ENCODE peak calls at places on chromosomes 1 and 21, in seven cellular contexts. One of them, this sample, is unnamed.
A peak's percentile ranks its signal among the peaks of the same experiment; 100 is the strongest.

GRCh38 chr1:79006564-79006963 is at the start of gene ADGRL4:
- DNase-seq in right lobe of liver: peak; percentile 57
- DNase-seq in CD8-positive, alpha-beta T cell: no peak
- DNase-seq in Karpas-422: no peak
- DNase-seq in mammary epithelial cell: no peak
- DNase-seq in transverse colon: no peak
- DNase-seq in MM.1S: no peak
- DNase-seq in this sample: no peak

GRCh38 chr1:219554109-219554508 is 58.8 kb downstream of the ZC3H11B start:
- DNase-seq in Karpas-422: no peak
- DNase-seq in right lobe of liver: no peak
- DNase-seq in transverse colon: no peak
- DNase-seq in MM.1S: no peak
- DNase-seq in mammary epithelial cell: no peak
- DNase-seq in CD8-positive, alpha-beta T cell: no peak
- DNase-seq in this sample: no peak

GRCh38 chr1:31297273-31298247 is 728 bp downstream of the ZCCHC17 start:
- DNase-seq in Karpas-422: peak; percentile 59
- DNase-seq in right lobe of liver: no peak
- DNase-seq in CD8-positive, alpha-beta T cell: no peak
- DNase-seq in MM.1S: no peak
- DNase-seq in transverse colon: no peak
- DNase-seq in mammary epithelial cell: peak; percentile 69
- DNase-seq in this sample: peak; percentile 10

GRCh38 chr1:45172015-45172414 is 34.4 kb downstream of the ZSWIM5 start:
- DNase-seq in Karpas-422: no peak
- DNase-seq in CD8-positive, alpha-beta T cell: no peak
- DNase-seq in mammary epithelial cell: peak; percentile 3
- DNase-seq in MM.1S: no peak
- DNase-seq in transverse colon: no peak
- DNase-seq in right lobe of liver: no peak
- DNase-seq in this sample: no peak

GRCh38 chr1:202649553-202650392 is 60.5 kb downstream of the SYT2 start:
- DNase-seq in mammary epithelial cell: no peak
- DNase-seq in right lobe of liver: no peak
- DNase-seq in CD8-positive, alpha-beta T cell: no peak
- DNase-seq in Karpas-422: no peak
- DNase-seq in transverse colon: no peak
- DNase-seq in MM.1S: no peak
- DNase-seq in this sample: no peak

GRCh38 chr1:212621830-212622315 is 13.3 kb downstream of the ATF3 start:
- DNase-seq in right lobe of liver: no peak
- DNase-seq in mammary epithelial cell: peak; percentile 49
- DNase-seq in Karpas-422: no peak
- DNase-seq in transverse colon: no peak
- DNase-seq in CD8-positive, alpha-beta T cell: no peak
- DNase-seq in MM.1S: no peak
- DNase-seq in this sample: no peak

GRCh38 chr1:111789666-111790316 is 34.1 kb downstream of the DDX20 start:
- DNase-seq in Karpas-422: no peak
- DNase-seq in MM.1S: no peak
- DNase-seq in right lobe of liver: no peak
- DNase-seq in mammary epithelial cell: no peak
- DNase-seq in CD8-positive, alpha-beta T cell: no peak
- DNase-seq in transverse colon: no peak
- DNase-seq in this sample: no peak

GRCh38 chr1:175887981-175888428 is 144.6 kb upstream of the TNR start:
- DNase-seq in Karpas-422: peak; percentile 62
- DNase-seq in transverse colon: peak; percentile 57
- DNase-seq in mammary epithelial cell: peak; percentile 11
- DNase-seq in MM.1S: no peak
- DNase-seq in right lobe of liver: peak; percentile 72
- DNase-seq in CD8-positive, alpha-beta T cell: no peak
- DNase-seq in this sample: peak; percentile 80

GRCh38 chr1:53401815-53402745 is 57.1 kb upstream of the DMRTB1 start:
- DNase-seq in right lobe of liver: no peak
- DNase-seq in MM.1S: no peak
- DNase-seq in Karpas-422: no peak
- DNase-seq in transverse colon: no peak
- DNase-seq in CD8-positive, alpha-beta T cell: no peak
- DNase-seq in mammary epithelial cell: no peak
- DNase-seq in this sample: no peak

GRCh38 chr1:33155877-33156538 is 25.8 kb downstream of the TRIM62 start:
- DNase-seq in mammary epithelial cell: no peak
- DNase-seq in CD8-positive, alpha-beta T cell: no peak
- DNase-seq in right lobe of liver: no peak
- DNase-seq in transverse colon: no peak
- DNase-seq in Karpas-422: no peak
- DNase-seq in MM.1S: no peak
- DNase-seq in this sample: no peak

GRCh38 chr1:44605904-44606615 is 68.2 kb downstream of the TMEM53 start:
- DNase-seq in mammary epithelial cell: no peak
- DNase-seq in Karpas-422: no peak
- DNase-seq in MM.1S: no peak
- DNase-seq in right lobe of liver: peak; percentile 18
- DNase-seq in CD8-positive, alpha-beta T cell: no peak
- DNase-seq in transverse colon: no peak
- DNase-seq in this sample: no peak

GRCh38 chr1:55526716-55527115 is 311.6 kb upstream of the USP24 start:
- DNase-seq in Karpas-422: no peak
- DNase-seq in right lobe of liver: no peak
- DNase-seq in CD8-positive, alpha-beta T cell: no peak
- DNase-seq in mammary epithelial cell: no peak
- DNase-seq in transverse colon: no peak
- DNase-seq in MM.1S: no peak
- DNase-seq in this sample: no peak

GRCh38 chr1:14240265-14240664 is 358.2 kb upstream of the KAZN start:
- DNase-seq in CD8-positive, alpha-beta T cell: no peak
- DNase-seq in Karpas-422: no peak
- DNase-seq in right lobe of liver: no peak
- DNase-seq in transverse colon: no peak
- DNase-seq in mammary epithelial cell: no peak
- DNase-seq in MM.1S: no peak
- DNase-seq in this sample: no peak

GRCh38 chr1:33424205-33424604 is 6.7 kb downstream of the PHC2 start:
- DNase-seq in Karpas-422: no peak
- DNase-seq in transverse colon: no peak
- DNase-seq in CD8-positive, alpha-beta T cell: no peak
- DNase-seq in right lobe of liver: no peak
- DNase-seq in MM.1S: no peak
- DNase-seq in mammary epithelial cell: no peak
- DNase-seq in this sample: peak; percentile 30

GRCh38 chr21:28833181-28833580 is 159.5 kb downstream of the LTN1 start:
- DNase-seq in Karpas-422: peak; percentile 41
- DNase-seq in transverse colon: no peak
- DNase-seq in MM.1S: no peak
- DNase-seq in mammary epithelial cell: peak; percentile 21
- DNase-seq in right lobe of liver: no peak
- DNase-seq in CD8-positive, alpha-beta T cell: no peak
- DNase-seq in this sample: no peak

GRCh38 chr1:237736372-237737029 is 154.2 kb downstream of the ZP4 start:
- DNase-seq in mammary epithelial cell: peak; percentile 16
- DNase-seq in Karpas-422: peak; percentile 57
- DNase-seq in transverse colon: no peak
- DNase-seq in MM.1S: peak; percentile 56
- DNase-seq in right lobe of liver: no peak
- DNase-seq in CD8-positive, alpha-beta T cell: no peak
- DNase-seq in this sample: peak; percentile 24

GRCh38 chr1:27940297-27940696 is 5.5 kb downstream of the SMPDL3B start:
- DNase-seq in right lobe of liver: peak; percentile 64
- DNase-seq in CD8-positive, alpha-beta T cell: peak; percentile 67
- DNase-seq in Karpas-422: peak; percentile 92
- DNase-seq in transverse colon: peak; percentile 60
- DNase-seq in mammary epithelial cell: no peak
- DNase-seq in MM.1S: no peak
- DNase-seq in this sample: no peak
- H3K4me3 ChIP-seq in right lobe of liver: no peak overlapping the region
- H3K4me3 ChIP-seq in CD8-positive, alpha-beta T cell: no peak overlapping the region
- H3K4me3 ChIP-seq in Karpas-422: no peak overlapping the region
- H3K4me3 ChIP-seq in transverse colon: no peak overlapping the region
- H3K4me3 ChIP-seq in mammary epithelial cell: no peak overlapping the region
- H3K4me3 ChIP-seq in MM.1S: no peak overlapping the region
- H3K4me3 ChIP-seq in this sample: no peak overlapping the region

GRCh38 chr1:248013229-248013710 is at the start of gene OR2L5:
- DNase-seq in CD8-positive, alpha-beta T cell: no peak
- DNase-seq in Karpas-422: no peak
- DNase-seq in transverse colon: no peak
- DNase-seq in right lobe of liver: no peak
- DNase-seq in mammary epithelial cell: peak; percentile 33
- DNase-seq in MM.1S: no peak
- DNase-seq in this sample: no peak

GRCh38 chr1:248009681-248010080 is 3.8 kb upstream of the OR2L5 start:
- DNase-seq in Karpas-422: no peak
- DNase-seq in MM.1S: no peak
- DNase-seq in CD8-positive, alpha-beta T cell: no peak
- DNase-seq in right lobe of liver: no peak
- DNase-seq in mammary epithelial cell: no peak
- DNase-seq in transverse colon: no peak
- DNase-seq in this sample: no peak

DNA sequence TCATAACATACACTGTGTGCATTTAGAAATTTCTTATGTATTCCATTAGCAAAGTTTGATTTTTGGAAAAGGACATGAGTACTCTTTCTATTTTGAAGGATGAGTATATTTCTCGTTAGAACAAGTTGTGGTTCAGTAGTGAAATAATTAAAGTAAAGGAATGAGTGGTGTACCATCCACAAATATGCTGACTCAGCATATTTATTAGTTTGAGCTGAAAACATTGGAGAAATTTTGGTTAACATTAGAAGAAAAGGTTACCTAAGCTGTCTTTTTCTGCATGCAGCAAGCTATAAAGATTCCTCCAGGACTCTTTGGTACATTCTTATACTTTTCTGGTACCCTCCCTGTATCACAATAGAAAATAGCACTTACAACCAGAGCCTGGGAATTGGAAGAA is 5.7 kb upstream of the OR2L5 start:
- DNase-seq in right lobe of liver: no peak
- DNase-seq in MM.1S: no peak
- DNase-seq in Karpas-422: no peak
- DNase-seq in transverse colon: no peak
- DNase-seq in CD8-positive, alpha-beta T cell: no peak
- DNase-seq in mammary epithelial cell: no peak
- DNase-seq in this sample: no peak
- H3K9me3 ChIP-seq in right lobe of liver: no peaks in the 10 kb centered on the region
- H3K9me3 ChIP-seq in MM.1S: no peaks in the 10 kb centered on the region
- H3K9me3 ChIP-seq in Karpas-422: peaks cover 23% of the 10 kb centered on the region
- H3K9me3 ChIP-seq in transverse colon: peaks cover 20% of the 10 kb centered on the region
- H3K9me3 ChIP-seq in CD8-positive, alpha-beta T cell: peaks cover 4% of the 10 kb centered on the region
- H3K9me3 ChIP-seq in mammary epithelial cell: peaks cover 2% of the 10 kb centered on the region
- H3K9me3 ChIP-seq in this sample: no peaks in the 10 kb centered on the region

DNA sequence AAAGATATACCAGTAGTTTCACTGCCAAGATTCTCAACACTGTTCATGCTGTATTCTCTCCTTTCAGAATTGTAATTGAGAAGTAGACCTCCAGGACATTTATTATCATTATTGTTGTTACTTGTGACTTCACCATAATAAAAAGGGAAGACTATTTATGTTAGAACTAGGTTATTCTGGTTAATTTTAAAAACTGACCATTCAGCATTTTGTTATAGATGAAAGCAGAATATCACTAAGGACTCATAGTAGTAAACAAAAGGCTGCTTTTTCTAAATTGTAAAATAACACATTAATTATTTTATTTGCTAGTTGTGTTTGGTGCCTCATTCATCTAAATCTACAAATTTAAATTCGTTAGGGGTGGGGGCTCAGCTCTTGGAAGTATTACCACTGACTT is 210.4 kb downstream of the PATJ start:
- DNase-seq in right lobe of liver: no peak
- DNase-seq in mammary epithelial cell: no peak
- DNase-seq in transverse colon: no peak
- DNase-seq in CD8-positive, alpha-beta T cell: no peak
- DNase-seq in MM.1S: no peak
- DNase-seq in Karpas-422: no peak
- DNase-seq in this sample: no peak
- H3K4me3 ChIP-seq in right lobe of liver: no peak overlapping the region
- H3K4me3 ChIP-seq in mammary epithelial cell: no peak overlapping the region
- H3K4me3 ChIP-seq in transverse colon: no peak overlapping the region
- H3K4me3 ChIP-seq in CD8-positive, alpha-beta T cell: no peak overlapping the region
- H3K4me3 ChIP-seq in MM.1S: no peak overlapping the region
- H3K4me3 ChIP-seq in Karpas-422: no peak overlapping the region
- H3K4me3 ChIP-seq in this sample: no peak overlapping the region

GRCh38 chr21:15740383-15740782 is 10.6 kb downstream of the USP25 start:
- DNase-seq in Karpas-422: no peak
- DNase-seq in MM.1S: no peak
- DNase-seq in CD8-positive, alpha-beta T cell: no peak
- DNase-seq in right lobe of liver: no peak
- DNase-seq in transverse colon: no peak
- DNase-seq in mammary epithelial cell: no peak
- DNase-seq in this sample: no peak
- H3K9me3 ChIP-seq in Karpas-422: no peaks in the 10 kb centered on the region
- H3K9me3 ChIP-seq in MM.1S: no peaks in the 10 kb centered on the region
- H3K9me3 ChIP-seq in CD8-positive, alpha-beta T cell: no peaks in the 10 kb centered on the region
- H3K9me3 ChIP-seq in right lobe of liver: no peaks in the 10 kb centered on the region
- H3K9me3 ChIP-seq in transverse colon: no peaks in the 10 kb centered on the region
- H3K9me3 ChIP-seq in mammary epithelial cell: no peaks in the 10 kb centered on the region
- H3K9me3 ChIP-seq in this sample: no peaks in the 10 kb centered on the region

GRCh38 chr1:93694039-93694438 is 12.4 kb upstream of the BCAR3 start:
- DNase-seq in right lobe of liver: no peak
- DNase-seq in mammary epithelial cell: peak; percentile 82
- DNase-seq in MM.1S: no peak
- DNase-seq in Karpas-422: no peak
- DNase-seq in transverse colon: no peak
- DNase-seq in CD8-positive, alpha-beta T cell: no peak
- DNase-seq in this sample: no peak

GRCh38 chr1:93692983-93693591 is 11.4 kb upstream of the BCAR3 start:
- DNase-seq in CD8-positive, alpha-beta T cell: no peak
- DNase-seq in mammary epithelial cell: peak; percentile 97
- DNase-seq in MM.1S: no peak
- DNase-seq in right lobe of liver: no peak
- DNase-seq in Karpas-422: no peak
- DNase-seq in transverse colon: no peak
- DNase-seq in this sample: no peak

GRCh38 chr1:93698351-93699112 is 16.9 kb upstream of the BCAR3 start:
- DNase-seq in Karpas-422: no peak
- DNase-seq in CD8-positive, alpha-beta T cell: no peak
- DNase-seq in transverse colon: no peak
- DNase-seq in right lobe of liver: no peak
- DNase-seq in mammary epithelial cell: peak; percentile 45
- DNase-seq in MM.1S: no peak
- DNase-seq in this sample: no peak

GRCh38 chr1:93694833-93695232 is 13.2 kb upstream of the BCAR3 start:
- DNase-seq in mammary epithelial cell: peak; percentile 82
- DNase-seq in CD8-positive, alpha-beta T cell: no peak
- DNase-seq in right lobe of liver: no peak
- DNase-seq in MM.1S: no peak
- DNase-seq in transverse colon: no peak
- DNase-seq in Karpas-422: no peak
- DNase-seq in this sample: no peak

DNA sequence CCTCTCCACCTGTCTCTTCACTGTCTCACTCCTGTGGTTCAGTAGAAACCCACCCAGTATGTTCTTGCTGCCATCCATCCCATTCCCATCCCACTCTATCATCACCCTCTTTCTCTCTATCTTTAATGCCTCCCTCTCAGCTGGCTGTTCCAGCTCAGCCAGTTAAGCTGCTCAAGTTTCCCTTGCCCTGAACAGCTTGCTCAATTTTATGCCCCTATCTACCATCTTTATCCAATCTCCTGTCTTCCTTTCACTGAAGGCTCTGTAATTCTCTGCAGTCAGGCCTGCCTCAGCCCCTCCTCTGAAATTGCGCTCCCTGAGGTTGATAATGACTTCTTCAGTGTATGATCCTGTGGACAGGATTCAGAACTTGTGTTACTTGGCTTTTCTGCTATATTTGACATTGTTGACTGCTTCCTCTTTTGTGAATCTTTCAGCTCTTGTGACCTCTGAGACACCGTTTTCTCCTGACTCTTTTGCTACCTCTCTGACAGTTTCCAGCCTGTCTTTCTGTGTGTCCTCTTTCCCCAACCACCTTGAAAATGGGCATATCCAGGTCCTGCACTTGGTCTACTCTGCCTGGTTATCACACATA is 13.9 kb upstream of the BCAR3 start:
- DNase-seq in right lobe of liver: no peak
- DNase-seq in Karpas-422: peak; percentile 73
- DNase-seq in CD8-positive, alpha-beta T cell: no peak
- DNase-seq in transverse colon: no peak
- DNase-seq in mammary epithelial cell: no peak
- DNase-seq in MM.1S: no peak
- DNase-seq in this sample: no peak
- H3K4me3 ChIP-seq in right lobe of liver: no peak overlapping the region
- H3K4me3 ChIP-seq in Karpas-422: no peak overlapping the region
- H3K4me3 ChIP-seq in CD8-positive, alpha-beta T cell: no peak overlapping the region
- H3K4me3 ChIP-seq in transverse colon: no peak overlapping the region
- H3K4me3 ChIP-seq in mammary epithelial cell: no peak overlapping the region
- H3K4me3 ChIP-seq in MM.1S: no peak overlapping the region
- H3K4me3 ChIP-seq in this sample: no peak overlapping the region

This sample was measured in HAP-1.